ENCODE peak calls at places on chromosomes 1 and 21, in eight cellular contexts. One of them, this sample, is unnamed.

GRCh38 chr1:223031690-223032601 is 111.1 kb downstream of the TLR5 start:
- DNase-seq in mammary epithelial cell: no peak
- DNase-seq in activated naive CD4-positive, alpha-beta T cell treated with Interleukin-2 at 50 U/mL for 16 hours: no peak
- DNase-seq in fibroblast of villous mesenchyme: peak
- DNase-seq in OCI-LY7: no peak
- DNase-seq in COLO829: no peak
- DNase-seq in HFF-Myc: no peak
- DNase-seq in DND-41: no peak
- DNase-seq in this sample: no peak

GRCh38 chr1:222247081-222247480 is 300.8 kb downstream of the HHIPL2 start:
- DNase-seq in mammary epithelial cell: no peak
- DNase-seq in activated naive CD4-positive, alpha-beta T cell treated with Interleukin-2 at 50 U/mL for 16 hours: no peak
- DNase-seq in fibroblast of villous mesenchyme: no peak
- DNase-seq in OCI-LY7: no peak
- DNase-seq in COLO829: no peak
- DNase-seq in HFF-Myc: no peak
- DNase-seq in DND-41: no peak
- DNase-seq in this sample: no peak

GRCh38 chr1:156781585-156782186 is 14.4 kb downstream of the PRCC start:
- DNase-seq in mammary epithelial cell: no peak
- DNase-seq in activated naive CD4-positive, alpha-beta T cell treated with Interleukin-2 at 50 U/mL for 16 hours: no peak
- DNase-seq in fibroblast of villous mesenchyme: peak
- DNase-seq in OCI-LY7: no peak
- DNase-seq in COLO829: peak
- DNase-seq in HFF-Myc: no peak
- DNase-seq in DND-41: no peak
- DNase-seq in this sample: no peak

GRCh38 chr1:197027359-197027758 is 39.7 kb downstream of the F13B start:
- DNase-seq in mammary epithelial cell: no peak
- DNase-seq in activated naive CD4-positive, alpha-beta T cell treated with Interleukin-2 at 50 U/mL for 16 hours: no peak
- DNase-seq in fibroblast of villous mesenchyme: no peak
- DNase-seq in OCI-LY7: no peak
- DNase-seq in COLO829: no peak
- DNase-seq in HFF-Myc: no peak
- DNase-seq in DND-41: no peak
- DNase-seq in this sample: no peak

GRCh38 chr1:47774986-47775834 is 222.0 kb downstream of the TRABD2B start:
- DNase-seq in mammary epithelial cell: no peak
- DNase-seq in activated naive CD4-positive, alpha-beta T cell treated with Interleukin-2 at 50 U/mL for 16 hours: no peak
- DNase-seq in fibroblast of villous mesenchyme: no peak
- DNase-seq in OCI-LY7: no peak
- DNase-seq in COLO829: no peak
- DNase-seq in HFF-Myc: no peak
- DNase-seq in DND-41: no peak
- DNase-seq in this sample: no peak

GRCh38 chr1:225434041-225434440 is 6.2 kb upstream of the LBR start:
- DNase-seq in mammary epithelial cell: no peak
- DNase-seq in activated naive CD4-positive, alpha-beta T cell treated with Interleukin-2 at 50 U/mL for 16 hours: no peak
- DNase-seq in fibroblast of villous mesenchyme: no peak
- DNase-seq in OCI-LY7: peak
- DNase-seq in COLO829: no peak
- DNase-seq in HFF-Myc: no peak
- DNase-seq in DND-41: no peak
- DNase-seq in this sample: no peak

GRCh38 chr1:100736766-100737165 is 17.2 kb downstream of the VCAM1 start:
- DNase-seq in mammary epithelial cell: peak
- DNase-seq in activated naive CD4-positive, alpha-beta T cell treated with Interleukin-2 at 50 U/mL for 16 hours: no peak
- DNase-seq in fibroblast of villous mesenchyme: peak
- DNase-seq in OCI-LY7: no peak
- DNase-seq in COLO829: peak
- DNase-seq in HFF-Myc: peak
- DNase-seq in DND-41: no peak
- DNase-seq in this sample: no peak

GRCh38 chr1:203569490-203570318 is 56.9 kb upstream of the ATP2B4 start:
- DNase-seq in mammary epithelial cell: peak
- DNase-seq in activated naive CD4-positive, alpha-beta T cell treated with Interleukin-2 at 50 U/mL for 16 hours: no peak
- DNase-seq in fibroblast of villous mesenchyme: no peak
- DNase-seq in OCI-LY7: no peak
- DNase-seq in COLO829: no peak
- DNase-seq in HFF-Myc: no peak
- DNase-seq in DND-41: no peak
- DNase-seq in this sample: no peak

GRCh38 chr1:215543191-215543606 is 23.9 kb upstream of the KCTD3 start:
- DNase-seq in mammary epithelial cell: peak
- DNase-seq in activated naive CD4-positive, alpha-beta T cell treated with Interleukin-2 at 50 U/mL for 16 hours: no peak
- DNase-seq in fibroblast of villous mesenchyme: peak
- DNase-seq in OCI-LY7: no peak
- DNase-seq in COLO829: peak
- DNase-seq in HFF-Myc: no peak
- DNase-seq in DND-41: no peak
- DNase-seq in this sample: no peak

GRCh38 chr1:175319112-175319911 is 126.7 kb upstream of the KIAA0040 start:
- DNase-seq in mammary epithelial cell: peak
- DNase-seq in activated naive CD4-positive, alpha-beta T cell treated with Interleukin-2 at 50 U/mL for 16 hours: peak
- DNase-seq in fibroblast of villous mesenchyme: peak
- DNase-seq in OCI-LY7: peak
- DNase-seq in COLO829: peak
- DNase-seq in HFF-Myc: peak
- DNase-seq in DND-41: peak
- DNase-seq in this sample: peak

GRCh38 chr1:174964261-174964984 is 35.3 kb upstream of the CACYBP start:
- DNase-seq in mammary epithelial cell: peak
- DNase-seq in activated naive CD4-positive, alpha-beta T cell treated with Interleukin-2 at 50 U/mL for 16 hours: peak
- DNase-seq in fibroblast of villous mesenchyme: peak
- DNase-seq in OCI-LY7: peak
- DNase-seq in COLO829: no peak
- DNase-seq in HFF-Myc: no peak
- DNase-seq in DND-41: no peak
- DNase-seq in this sample: no peak

GRCh38 chr1:181551249-181551648 is 67.9 kb downstream of the CACNA1E start:
- DNase-seq in mammary epithelial cell: no peak
- DNase-seq in activated naive CD4-positive, alpha-beta T cell treated with Interleukin-2 at 50 U/mL for 16 hours: no peak
- DNase-seq in fibroblast of villous mesenchyme: no peak
- DNase-seq in OCI-LY7: no peak
- DNase-seq in COLO829: no peak
- DNase-seq in HFF-Myc: no peak
- DNase-seq in DND-41: no peak
- DNase-seq in this sample: no peak

GRCh38 chr1:26094076-26094669 is 17.5 kb upstream of the PDIK1L start:
- DNase-seq in mammary epithelial cell: no peak
- DNase-seq in activated naive CD4-positive, alpha-beta T cell treated with Interleukin-2 at 50 U/mL for 16 hours: no peak
- DNase-seq in fibroblast of villous mesenchyme: no peak
- DNase-seq in OCI-LY7: no peak
- DNase-seq in COLO829: no peak
- DNase-seq in HFF-Myc: no peak
- DNase-seq in DND-41: no peak
- DNase-seq in this sample: no peak

GRCh38 chr1:161084205-161084988 is 5.0 kb downstream of the NECTIN4 start:
- DNase-seq in mammary epithelial cell: no peak
- DNase-seq in activated naive CD4-positive, alpha-beta T cell treated with Interleukin-2 at 50 U/mL for 16 hours: no peak
- DNase-seq in fibroblast of villous mesenchyme: peak
- DNase-seq in OCI-LY7: no peak
- DNase-seq in COLO829: no peak
- DNase-seq in HFF-Myc: no peak
- DNase-seq in DND-41: no peak
- DNase-seq in this sample: no peak

GRCh38 chr1:233627376-233627775 is 13.5 kb downstream of the KCNK1 start:
- DNase-seq in mammary epithelial cell: peak
- DNase-seq in activated naive CD4-positive, alpha-beta T cell treated with Interleukin-2 at 50 U/mL for 16 hours: peak
- DNase-seq in fibroblast of villous mesenchyme: no peak
- DNase-seq in OCI-LY7: no peak
- DNase-seq in COLO829: no peak
- DNase-seq in HFF-Myc: no peak
- DNase-seq in DND-41: no peak
- DNase-seq in this sample: peak

GRCh38 chr1:224623743-224624333 is 7.7 kb downstream of the CNIH3 start:
- DNase-seq in mammary epithelial cell: peak
- DNase-seq in activated naive CD4-positive, alpha-beta T cell treated with Interleukin-2 at 50 U/mL for 16 hours: peak
- DNase-seq in fibroblast of villous mesenchyme: peak
- DNase-seq in OCI-LY7: peak
- DNase-seq in COLO829: peak
- DNase-seq in HFF-Myc: peak
- DNase-seq in DND-41: peak
- DNase-seq in this sample: peak

GRCh38 chr1:63651110-63651776 is 58.0 kb downstream of the PGM1 start:
- DNase-seq in mammary epithelial cell: peak
- DNase-seq in activated naive CD4-positive, alpha-beta T cell treated with Interleukin-2 at 50 U/mL for 16 hours: peak
- DNase-seq in fibroblast of villous mesenchyme: peak
- DNase-seq in OCI-LY7: no peak
- DNase-seq in COLO829: peak
- DNase-seq in HFF-Myc: no peak
- DNase-seq in DND-41: peak
- DNase-seq in this sample: peak

GRCh38 chr1:230565141-230565540 is 77.1 kb upstream of the COG2 start:
- DNase-seq in mammary epithelial cell: no peak
- DNase-seq in activated naive CD4-positive, alpha-beta T cell treated with Interleukin-2 at 50 U/mL for 16 hours: no peak
- DNase-seq in fibroblast of villous mesenchyme: no peak
- DNase-seq in OCI-LY7: no peak
- DNase-seq in COLO829: no peak
- DNase-seq in HFF-Myc: no peak
- DNase-seq in DND-41: no peak
- DNase-seq in this sample: no peak

GRCh38 chr1:162166934-162167615 is 97.6 kb downstream of the NOS1AP start:
- DNase-seq in mammary epithelial cell: no peak
- DNase-seq in activated naive CD4-positive, alpha-beta T cell treated with Interleukin-2 at 50 U/mL for 16 hours: no peak
- DNase-seq in fibroblast of villous mesenchyme: no peak
- DNase-seq in OCI-LY7: no peak
- DNase-seq in COLO829: no peak
- DNase-seq in HFF-Myc: no peak
- DNase-seq in DND-41: no peak
- DNase-seq in this sample: no peak

GRCh38 chr1:169113613-169114119 is 7.2 kb downstream of the ATP1B1 start:
- DNase-seq in mammary epithelial cell: peak
- DNase-seq in activated naive CD4-positive, alpha-beta T cell treated with Interleukin-2 at 50 U/mL for 16 hours: no peak
- DNase-seq in fibroblast of villous mesenchyme: peak
- DNase-seq in OCI-LY7: peak
- DNase-seq in COLO829: peak
- DNase-seq in HFF-Myc: peak
- DNase-seq in DND-41: no peak
- DNase-seq in this sample: no peak

GRCh38 chr1:176102700-176103244 is 104.3 kb downstream of the COP1 start:
- DNase-seq in mammary epithelial cell: peak
- DNase-seq in activated naive CD4-positive, alpha-beta T cell treated with Interleukin-2 at 50 U/mL for 16 hours: no peak
- DNase-seq in fibroblast of villous mesenchyme: no peak
- DNase-seq in OCI-LY7: no peak
- DNase-seq in COLO829: no peak
- DNase-seq in HFF-Myc: no peak
- DNase-seq in DND-41: no peak
- DNase-seq in this sample: peak

GRCh38 chr1:235430991-235431390 is 63.8 kb downstream of the TBCE start:
- DNase-seq in mammary epithelial cell: no peak
- DNase-seq in activated naive CD4-positive, alpha-beta T cell treated with Interleukin-2 at 50 U/mL for 16 hours: no peak
- DNase-seq in fibroblast of villous mesenchyme: no peak
- DNase-seq in OCI-LY7: no peak
- DNase-seq in COLO829: no peak
- DNase-seq in HFF-Myc: no peak
- DNase-seq in DND-41: no peak
- DNase-seq in this sample: no peak

GRCh38 chr1:114648503-114648902 is 21.3 kb downstream of the DENND2C start:
- DNase-seq in mammary epithelial cell: no peak
- DNase-seq in activated naive CD4-positive, alpha-beta T cell treated with Interleukin-2 at 50 U/mL for 16 hours: no peak
- DNase-seq in fibroblast of villous mesenchyme: peak
- DNase-seq in OCI-LY7: no peak
- DNase-seq in COLO829: no peak
- DNase-seq in HFF-Myc: no peak
- DNase-seq in DND-41: no peak
- DNase-seq in this sample: no peak

GRCh38 chr21:44455524-44456206 is 355 bp downstream of the LRRC3 start:
- DNase-seq in mammary epithelial cell: peak
- DNase-seq in activated naive CD4-positive, alpha-beta T cell treated with Interleukin-2 at 50 U/mL for 16 hours: peak
- DNase-seq in fibroblast of villous mesenchyme: peak
- DNase-seq in OCI-LY7: no peak
- DNase-seq in COLO829: peak
- DNase-seq in HFF-Myc: no peak
- DNase-seq in DND-41: peak
- DNase-seq in this sample: peak

GRCh38 chr1:197868751-197869501 is 33.5 kb upstream of the C1orf53 start:
- DNase-seq in mammary epithelial cell: peak
- DNase-seq in activated naive CD4-positive, alpha-beta T cell treated with Interleukin-2 at 50 U/mL for 16 hours: peak
- DNase-seq in fibroblast of villous mesenchyme: peak
- DNase-seq in OCI-LY7: peak
- DNase-seq in COLO829: peak
- DNase-seq in HFF-Myc: peak
- DNase-seq in DND-41: peak
- DNase-seq in this sample: peak

GRCh38 chr1:234170067-234170466 is 203.2 kb upstream of the COA6 start:
- DNase-seq in mammary epithelial cell: no peak
- DNase-seq in activated naive CD4-positive, alpha-beta T cell treated with Interleukin-2 at 50 U/mL for 16 hours: no peak
- DNase-seq in fibroblast of villous mesenchyme: no peak
- DNase-seq in OCI-LY7: no peak
- DNase-seq in COLO829: no peak
- DNase-seq in HFF-Myc: no peak
- DNase-seq in DND-41: peak
- DNase-seq in this sample: no peak

GRCh38 chr1:30258876-30259275 is 464.5 kb downstream of the MATN1 start:
- DNase-seq in mammary epithelial cell: no peak
- DNase-seq in activated naive CD4-positive, alpha-beta T cell treated with Interleukin-2 at 50 U/mL for 16 hours: no peak
- DNase-seq in fibroblast of villous mesenchyme: no peak
- DNase-seq in OCI-LY7: no peak
- DNase-seq in COLO829: no peak
- DNase-seq in HFF-Myc: no peak
- DNase-seq in DND-41: no peak
- DNase-seq in this sample: no peak

GRCh38 chr1:159862031-159862430 is 426 bp downstream of the VSIG8 start:
- DNase-seq in mammary epithelial cell: no peak
- DNase-seq in activated naive CD4-positive, alpha-beta T cell treated with Interleukin-2 at 50 U/mL for 16 hours: no peak
- DNase-seq in fibroblast of villous mesenchyme: no peak
- DNase-seq in OCI-LY7: no peak
- DNase-seq in COLO829: no peak
- DNase-seq in HFF-Myc: no peak
- DNase-seq in DND-41: no peak
- DNase-seq in this sample: no peak

GRCh38 chr1:40877681-40878080 is 15.5 kb upstream of the CITED4 start:
- DNase-seq in mammary epithelial cell: peak
- DNase-seq in activated naive CD4-positive, alpha-beta T cell treated with Interleukin-2 at 50 U/mL for 16 hours: peak
- DNase-seq in fibroblast of villous mesenchyme: peak
- DNase-seq in OCI-LY7: no peak
- DNase-seq in COLO829: peak
- DNase-seq in HFF-Myc: no peak
- DNase-seq in DND-41: no peak
- DNase-seq in this sample: peak

GRCh38 chr1:24191860-24192259 is 4.8 kb upstream of the IFNLR1 start:
- DNase-seq in mammary epithelial cell: peak
- DNase-seq in activated naive CD4-positive, alpha-beta T cell treated with Interleukin-2 at 50 U/mL for 16 hours: peak
- DNase-seq in fibroblast of villous mesenchyme: peak
- DNase-seq in OCI-LY7: no peak
- DNase-seq in COLO829: peak
- DNase-seq in HFF-Myc: no peak
- DNase-seq in DND-41: no peak
- DNase-seq in this sample: peak

GRCh38 chr1:210736681-210737080 is 397.3 kb downstream of the KCNH1 start:
- DNase-seq in mammary epithelial cell: no peak
- DNase-seq in activated naive CD4-positive, alpha-beta T cell treated with Interleukin-2 at 50 U/mL for 16 hours: no peak
- DNase-seq in fibroblast of villous mesenchyme: no peak
- DNase-seq in OCI-LY7: no peak
- DNase-seq in COLO829: no peak
- DNase-seq in HFF-Myc: no peak
- DNase-seq in DND-41: no peak
- DNase-seq in this sample: no peak

GRCh38 chr1:211359876-211360275 is 33.2 kb downstream of the TRAF5 start:
- DNase-seq in mammary epithelial cell: peak
- DNase-seq in activated naive CD4-positive, alpha-beta T cell treated with Interleukin-2 at 50 U/mL for 16 hours: no peak
- DNase-seq in fibroblast of villous mesenchyme: no peak
- DNase-seq in OCI-LY7: no peak
- DNase-seq in COLO829: no peak
- DNase-seq in HFF-Myc: no peak
- DNase-seq in DND-41: no peak
- DNase-seq in this sample: no peak

GRCh38 chr1:73868824-73869223 is 329.2 kb downstream of the LRRIQ3 start:
- DNase-seq in mammary epithelial cell: no peak
- DNase-seq in activated naive CD4-positive, alpha-beta T cell treated with Interleukin-2 at 50 U/mL for 16 hours: no peak
- DNase-seq in fibroblast of villous mesenchyme: no peak
- DNase-seq in OCI-LY7: no peak
- DNase-seq in COLO829: no peak
- DNase-seq in HFF-Myc: no peak
- DNase-seq in DND-41: no peak
- DNase-seq in this sample: no peak

GRCh38 chr1:150159550-150159949 is 9.8 kb downstream of the PLEKHO1 start:
- DNase-seq in mammary epithelial cell: no peak
- DNase-seq in activated naive CD4-positive, alpha-beta T cell treated with Interleukin-2 at 50 U/mL for 16 hours: no peak
- DNase-seq in fibroblast of villous mesenchyme: no peak
- DNase-seq in OCI-LY7: peak
- DNase-seq in COLO829: no peak
- DNase-seq in HFF-Myc: no peak
- DNase-seq in DND-41: no peak
- DNase-seq in this sample: no peak